ENCODE peak calls at places on chromosomes 7 and 10, in six cellular contexts. Y is activated naive CD8-positive, alpha-beta T cell treated with anti-CD3 and anti-CD28 coated beads, Interleukin-2, amount 50 U/mL, for 24 hours; J is RWPE1; X is A673; W is cardiac fibroblast; G is activated CD8-positive, alpha-beta memory T cell treated with anti-CD3 and anti-CD28 coated beads for 4 hours. U is an unnamed sample.
A peak's percentile ranks its signal among the peaks of the same experiment; 100 is the strongest.

GRCh38 chr7:139403601-139404000 is 43.9 kb downstream of the LUC7L2 start:
- DNase-seq in Y (no peak), J (no peak), X (no peak), W (no peak), G (no peak), U (no peak)

GRCh38 chr10:133473270-133473669 is 19.5 kb downstream of the SCART1 start:
- DNase-seq in Y (no peak), J (no peak), X (no peak), W (no peak), G (no peak), U (no peak)

GRCh38 chr7:111741811-111742240 is 179.5 kb upstream of the IMMP2L start:
- DNase-seq in Y (peak; percentile 21), J (peak; percentile 77), X (peak; percentile 71), W (peak; percentile 85), G (peak; percentile 12), U (peak; percentile 50)

GRCh38 chr10:88493676-88494483 is 89.2 kb downstream of the RNLS start:
- DNase-seq in Y (no peak), J (no peak), X (no peak), W (peak; percentile 76), G (no peak), U (no peak)

GRCh38 chr10:124641282-124642075 is 102.7 kb downstream of the FAM53B start:
- DNase-seq in Y (no peak), J (no peak), X (peak; percentile 4), W (peak; percentile 58), G (peak; percentile 28), U (peak; percentile 89)

GRCh38 chr10:103855424-103855823 is at the start of gene SH3PXD2A:
- DNase-seq in Y (peak; percentile 13), J (peak; percentile 74), X (peak; percentile 81), W (no peak), G (no peak), U (no peak)

GRCh38 chr7:50696810-50697582 is 85.7 kb downstream of the GRB10 start:
- DNase-seq in Y (no peak), J (no peak), X (no peak), W (peak; percentile 43), G (no peak), U (peak; percentile 91)

GRCh38 chr7:149459540-149460433 is 1.1 kb downstream of the ZNF777 start:
- DNase-seq in Y (peak; percentile 41), J (peak; percentile 15), X (peak; percentile 37), W (peak; percentile 12), G (no peak), U (peak; percentile 72)

GRCh38 chr10:123148414-123149161 is 652 bp downstream of the HMX2 start:
- DNase-seq in Y (no peak), J (no peak), X (no peak), W (no peak), G (no peak), U (peak; percentile 37)

GRCh38 chr7:157652161-157652953 is 315.6 kb downstream of the DNAJB6 start:
- DNase-seq in Y (no peak), J (no peak), X (no peak), W (no peak), G (no peak), U (no peak)

GRCh38 chr10:98423691-98424120 is 8.7 kb upstream of the PYROXD2 start:
- DNase-seq in Y (no peak), J (no peak), X (no peak), W (no peak), G (no peak), U (no peak)

GRCh38 chr10:28171468-28172235 is 131.2 kb downstream of the MPP7 start:
- DNase-seq in Y (no peak), J (no peak), X (no peak), W (no peak), G (no peak), U (no peak)

GRCh38 chr7:2104716-2105115 is 128.0 kb downstream of the MAD1L1 start:
- DNase-seq in Y (no peak), J (no peak), X (peak; percentile 27), W (no peak), G (no peak), U (no peak)

GRCh38 chr7:97421307-97421905 is 303.9 kb downstream of the SDHAF3 start:
- DNase-seq in Y (no peak), J (no peak), X (no peak), W (no peak), G (no peak), U (no peak)

U was measured in erythroblast.